ENCODE peak calls at places on chromosome 14, in nine cellular contexts. O, H, P, S, R, U, K, J and T are unnamed samples.

GRCh38 chr14:73763396-73763795 is 49.2 kb upstream of the PNMA1 start:
- DNase-seq in O (no peak), H (no peak), P (no peak), S (no peak), R (no peak), U (no peak), K (peak; percentile 55), J (no peak), T (peak; percentile 36)

GRCh38 chr14:99118046-99118721 is 153.8 kb downstream of the BCL11B start:
- DNase-seq in O (peak; percentile 42), H (no peak), P (no peak), S (no peak), R (no peak), U (no peak), K (no peak), J (peak; percentile 17), T (no peak)

GRCh38 chr14:105200641-105201040 is 19.5 kb upstream of the NUDT14 start:
- DNase-seq in O (no peak), H (no peak), P (no peak), S (no peak), R (no peak), U (no peak), K (no peak), J (no peak), T (no peak)

GRCh38 chr14:99946652-99947489 is 118.4 kb upstream of the EVL start:
- DNase-seq in O (peak; percentile 73), H (peak; percentile 39), P (no peak), S (peak; percentile 2), R (peak; percentile 54), U (no peak), K (no peak), J (peak; percentile 57), T (peak; percentile 5)

GRCh38 chr14:81551471-81551870 is 17.8 kb upstream of the SEL1L start:
- DNase-seq in O (no peak), H (no peak), P (no peak), S (no peak), R (no peak), U (no peak), K (no peak), J (no peak), T (no peak)

GRCh38 chr14:89922549-89922907 is 32.0 kb downstream of the EFCAB11 start:
- DNase-seq in O (no peak), H (no peak), P (peak; percentile 14), S (no peak), R (no peak), U (no peak), K (no peak), J (no peak), T (no peak)

GRCh38 chr14:27608377-27608776 is 1010.5 kb upstream of the NOVA1 start:
- DNase-seq in O (no peak), H (no peak), P (no peak), S (no peak), R (no peak), U (no peak), K (no peak), J (no peak), T (peak; percentile 1)

GRCh38 chr14:68789798-68790655 is 2.8 kb downstream of the ZFP36L1 start:
- DNase-seq in O (peak; percentile 54), H (no peak), P (no peak), S (no peak), R (peak; percentile 24), U (peak; percentile 53), K (no peak), J (peak; percentile 44), T (peak; percentile 23)

GRCh38 chr14:91482278-91483023 is 27.7 kb downstream of the PPP4R3A start:
- DNase-seq in O (no peak), H (no peak), P (no peak), S (peak; percentile 88), R (no peak), U (peak; percentile 57), K (no peak), J (no peak), T (no peak)

GRCh38 chr14:73752297-73752992 is 38.3 kb upstream of the PNMA1 start:
- DNase-seq in O (peak; percentile 51), H (no peak), P (peak; percentile 87), S (no peak), R (peak; percentile 48), U (peak; percentile 73), K (peak; percentile 89), J (no peak), T (peak; percentile 61)

GRCh38 chr14:63499701-63500250 is 43.4 kb downstream of the PPP2R5E start:
- DNase-seq in O (no peak), H (no peak), P (no peak), S (no peak), R (no peak), U (peak; percentile 80), K (no peak), J (no peak), T (no peak)

GRCh38 chr14:52112336-52113018 is 43.6 kb upstream of the NID2 start:
- DNase-seq in O (no peak), H (no peak), P (no peak), S (no peak), R (no peak), U (peak; percentile 30), K (no peak), J (no peak), T (no peak)

GRCh38 chr14:62616668-62617067 is 428.6 kb downstream of the KCNH5 start:
- DNase-seq in O (no peak), H (no peak), P (no peak), S (no peak), R (no peak), U (no peak), K (no peak), J (no peak), T (no peak)

GRCh38 chr14:68638056-68638816 is 154.6 kb downstream of the ZFP36L1 start:
- DNase-seq in O (no peak), H (no peak), P (no peak), S (no peak), R (no peak), U (no peak), K (no peak), J (no peak), T (no peak)

GRCh38 chr14:89017417-89017816 is 193.0 kb downstream of the TTC8 start:
- DNase-seq in O (no peak), H (no peak), P (no peak), S (no peak), R (no peak), U (no peak), K (no peak), J (no peak), T (no peak)

GRCh38 chr14:89283327-89284060 is 133.5 kb downstream of the FOXN3 start:
- DNase-seq in O (peak; percentile 57), H (no peak), P (no peak), S (no peak), R (no peak), U (no peak), K (no peak), J (peak; percentile 35), T (no peak)

GRCh38 chr14:55349565-55349964 is 62.1 kb downstream of the ATG14 start:
- DNase-seq in O (no peak), H (no peak), P (no peak), S (no peak), R (no peak), U (no peak), K (peak; percentile 74), J (no peak), T (no peak)

GRCh38 chr14:74840603-74841030 is 35.3 kb downstream of the PROX2 start:
- DNase-seq in O (no peak), H (no peak), P (no peak), S (no peak), R (no peak), U (no peak), K (no peak), J (no peak), T (no peak)

GRCh38 chr14:35320472-35320871 is 28.3 kb downstream of the PSMA6 start:
- DNase-seq in O (no peak), H (no peak), P (peak; percentile 26), S (peak; percentile 45), R (no peak), U (no peak), K (no peak), J (no peak), T (no peak)

GRCh38 chr14:96102071-96102856 is 63.1 kb downstream of the C14orf132 start:
- DNase-seq in O (no peak), H (no peak), P (no peak), S (no peak), R (no peak), U (no peak), K (no peak), J (no peak), T (no peak)

GRCh38 chr14:102203382-102203781 is 63.7 kb downstream of the WDR20 start:
- DNase-seq in O (no peak), H (no peak), P (no peak), S (no peak), R (no peak), U (no peak), K (no peak), J (no peak), T (no peak)

GRCh38 chr14:68374682-68375081 is 418.2 kb downstream of the ZFP36L1 start:
- DNase-seq in O (no peak), H (no peak), P (no peak), S (no peak), R (no peak), U (no peak), K (no peak), J (no peak), T (no peak)

GRCh38 chr14:41925409-41925808 is 318.7 kb downstream of the LRFN5 start:
- DNase-seq in O (no peak), H (no peak), P (peak; percentile 56), S (no peak), R (no peak), U (peak; percentile 59), K (no peak), J (no peak), T (peak; percentile 23)

GRCh38 chr14:61145903-61146411 is 135.2 kb downstream of the TMEM30B start:
- DNase-seq in O (no peak), H (no peak), P (peak; percentile 88), S (no peak), R (no peak), U (peak; percentile 58), K (no peak), J (no peak), T (no peak)

GRCh38 chr14:64625363-64626232 is 75.8 kb downstream of the PPP1R36 start:
- DNase-seq in O (no peak), H (no peak), P (no peak), S (no peak), R (no peak), U (no peak), K (peak; percentile 56), J (no peak), T (no peak)

GRCh38 chr14:105397350-105397931 is 897 bp upstream of the TEX22 start:
- DNase-seq in O (no peak), H (no peak), P (no peak), S (no peak), R (no peak), U (no peak), K (no peak), J (no peak), T (no peak)

GRCh38 chr14:105028251-105028927 is 7.5 kb upstream of the CDCA4 start:
- DNase-seq in O (no peak), H (no peak), P (peak; percentile 62), S (no peak), R (no peak), U (no peak), K (no peak), J (no peak), T (no peak)

GRCh38 chr14:47675239-47675488 is 241 bp downstream of the MDGA2 start:
- DNase-seq in O (no peak), H (no peak), P (no peak), S (no peak), R (no peak), U (no peak), K (no peak), J (no peak), T (no peak)

GRCh38 chr14:69553221-69553620 is 21.4 kb downstream of the CCDC177 start:
- DNase-seq in O (no peak), H (no peak), P (peak; percentile 40), S (peak; percentile 42), R (peak; percentile 9), U (peak; percentile 92), K (no peak), J (no peak), T (no peak)